ENCODE peak calls at places on chromosomes 3 and 15, in nine cellular contexts. One of them, this sample, is unnamed.

GRCh38 chr15:68997050-68997449 is 17.4 kb upstream of the NOX5 start:
- DNase-seq in IMR-90: no peak
- DNase-seq in right atrium auricular region: no peak
- DNase-seq in prostate gland: no peak
- DNase-seq in transverse colon: no peak
- DNase-seq in HCT116: no peak
- DNase-seq in GM12865: no peak
- DNase-seq in ascending aorta: no peak
- DNase-seq in astrocyte of the spinal cord: no peak
- DNase-seq in this sample: no peak

GRCh38 chr15:82315519-82316246 is 33.6 kb downstream of the GOLGA6L10 start:
- DNase-seq in ascending aorta: no peak
- DNase-seq in transverse colon: no peak
- DNase-seq in HCT116: no peak
- DNase-seq in astrocyte of the spinal cord: no peak
- DNase-seq in prostate gland: no peak
- DNase-seq in IMR-90: no peak
- DNase-seq in GM12865: no peak
- DNase-seq in right atrium auricular region: no peak
- DNase-seq in this sample: no peak

GRCh38 chr15:30885814-30886213 is 17.9 kb upstream of the FAN1 start:
- DNase-seq in HCT116: no peak
- DNase-seq in right atrium auricular region: no peak
- DNase-seq in GM12865: peak
- DNase-seq in ascending aorta: no peak
- DNase-seq in transverse colon: no peak
- DNase-seq in IMR-90: peak
- DNase-seq in prostate gland: no peak
- DNase-seq in astrocyte of the spinal cord: peak
- DNase-seq in this sample: peak

GRCh38 chr3:196189608-196190347 is 21.4 kb downstream of the ZDHHC19 start:
- DNase-seq in HCT116: no peak
- DNase-seq in GM12865: no peak
- DNase-seq in ascending aorta: no peak
- DNase-seq in astrocyte of the spinal cord: no peak
- DNase-seq in transverse colon: no peak
- DNase-seq in right atrium auricular region: no peak
- DNase-seq in IMR-90: no peak
- DNase-seq in prostate gland: no peak
- DNase-seq in this sample: no peak

GRCh38 chr3:188400494-188401243 is 246.7 kb downstream of the LPP start:
- DNase-seq in GM12865: peak
- DNase-seq in right atrium auricular region: no peak
- DNase-seq in transverse colon: no peak
- DNase-seq in HCT116: no peak
- DNase-seq in ascending aorta: no peak
- DNase-seq in prostate gland: no peak
- DNase-seq in astrocyte of the spinal cord: no peak
- DNase-seq in IMR-90: no peak
- DNase-seq in this sample: no peak

GRCh38 chr15:48494646-48495045 is 150.9 kb downstream of the FBN1 start:
- DNase-seq in HCT116: no peak
- DNase-seq in ascending aorta: no peak
- DNase-seq in prostate gland: no peak
- DNase-seq in transverse colon: no peak
- DNase-seq in right atrium auricular region: no peak
- DNase-seq in IMR-90: peak
- DNase-seq in astrocyte of the spinal cord: peak
- DNase-seq in GM12865: no peak
- DNase-seq in this sample: peak

GRCh38 chr15:42010434-42010833 is 10.4 kb downstream of the PLA2G4E start:
- DNase-seq in astrocyte of the spinal cord: no peak
- DNase-seq in transverse colon: no peak
- DNase-seq in prostate gland: no peak
- DNase-seq in right atrium auricular region: no peak
- DNase-seq in GM12865: peak
- DNase-seq in IMR-90: no peak
- DNase-seq in ascending aorta: no peak
- DNase-seq in HCT116: peak
- DNase-seq in this sample: no peak

GRCh38 chr3:101803152-101803782 is 24.3 kb downstream of the NXPE3 start:
- DNase-seq in astrocyte of the spinal cord: peak
- DNase-seq in transverse colon: peak
- DNase-seq in prostate gland: peak
- DNase-seq in HCT116: peak
- DNase-seq in right atrium auricular region: no peak
- DNase-seq in GM12865: peak
- DNase-seq in IMR-90: peak
- DNase-seq in ascending aorta: no peak
- DNase-seq in this sample: peak

GRCh38 chr3:110773413-110773954 is 298.1 kb upstream of the NECTIN3 start:
- DNase-seq in transverse colon: no peak
- DNase-seq in IMR-90: peak
- DNase-seq in right atrium auricular region: no peak
- DNase-seq in ascending aorta: no peak
- DNase-seq in astrocyte of the spinal cord: peak
- DNase-seq in GM12865: no peak
- DNase-seq in prostate gland: no peak
- DNase-seq in HCT116: peak
- DNase-seq in this sample: peak

GRCh38 chr3:97971679-97972567 is at the start of gene RIOX2:
- DNase-seq in GM12865: peak
- DNase-seq in transverse colon: peak
- DNase-seq in right atrium auricular region: peak
- DNase-seq in ascending aorta: peak
- DNase-seq in HCT116: peak
- DNase-seq in IMR-90: peak
- DNase-seq in astrocyte of the spinal cord: peak
- DNase-seq in prostate gland: peak
- DNase-seq in this sample: peak

GRCh38 chr15:92394327-92395175 is 870 bp downstream of the ST8SIA2 start:
- DNase-seq in prostate gland: no peak
- DNase-seq in astrocyte of the spinal cord: peak
- DNase-seq in right atrium auricular region: no peak
- DNase-seq in GM12865: no peak
- DNase-seq in transverse colon: no peak
- DNase-seq in IMR-90: no peak
- DNase-seq in ascending aorta: no peak
- DNase-seq in HCT116: no peak
- DNase-seq in this sample: no peak

GRCh38 chr15:38706956-38707355 is 142.3 kb upstream of the RASGRP1 start:
- DNase-seq in GM12865: no peak
- DNase-seq in right atrium auricular region: no peak
- DNase-seq in IMR-90: no peak
- DNase-seq in prostate gland: no peak
- DNase-seq in HCT116: no peak
- DNase-seq in ascending aorta: no peak
- DNase-seq in transverse colon: no peak
- DNase-seq in astrocyte of the spinal cord: no peak
- DNase-seq in this sample: no peak

GRCh38 chr15:22253676-22254408 is 173.5 kb downstream of the OR4M2 start:
- DNase-seq in HCT116: no peak
- DNase-seq in astrocyte of the spinal cord: no peak
- DNase-seq in ascending aorta: no peak
- DNase-seq in right atrium auricular region: no peak
- DNase-seq in IMR-90: no peak
- DNase-seq in transverse colon: no peak
- DNase-seq in GM12865: peak
- DNase-seq in prostate gland: no peak
- DNase-seq in this sample: no peak

GRCh38 chr3:43997788-43998373 is 243.8 kb upstream of the TOPAZ1 start:
- DNase-seq in GM12865: peak
- DNase-seq in astrocyte of the spinal cord: peak
- DNase-seq in ascending aorta: no peak
- DNase-seq in prostate gland: no peak
- DNase-seq in right atrium auricular region: no peak
- DNase-seq in transverse colon: no peak
- DNase-seq in IMR-90: no peak
- DNase-seq in HCT116: no peak
- DNase-seq in this sample: no peak

GRCh38 chr3:134333522-134334181 is 40.6 kb downstream of the AMOTL2 start:
- DNase-seq in HCT116: no peak
- DNase-seq in GM12865: no peak
- DNase-seq in right atrium auricular region: no peak
- DNase-seq in IMR-90: peak
- DNase-seq in ascending aorta: no peak
- DNase-seq in transverse colon: no peak
- DNase-seq in astrocyte of the spinal cord: peak
- DNase-seq in prostate gland: no peak
- DNase-seq in this sample: peak

DNA sequence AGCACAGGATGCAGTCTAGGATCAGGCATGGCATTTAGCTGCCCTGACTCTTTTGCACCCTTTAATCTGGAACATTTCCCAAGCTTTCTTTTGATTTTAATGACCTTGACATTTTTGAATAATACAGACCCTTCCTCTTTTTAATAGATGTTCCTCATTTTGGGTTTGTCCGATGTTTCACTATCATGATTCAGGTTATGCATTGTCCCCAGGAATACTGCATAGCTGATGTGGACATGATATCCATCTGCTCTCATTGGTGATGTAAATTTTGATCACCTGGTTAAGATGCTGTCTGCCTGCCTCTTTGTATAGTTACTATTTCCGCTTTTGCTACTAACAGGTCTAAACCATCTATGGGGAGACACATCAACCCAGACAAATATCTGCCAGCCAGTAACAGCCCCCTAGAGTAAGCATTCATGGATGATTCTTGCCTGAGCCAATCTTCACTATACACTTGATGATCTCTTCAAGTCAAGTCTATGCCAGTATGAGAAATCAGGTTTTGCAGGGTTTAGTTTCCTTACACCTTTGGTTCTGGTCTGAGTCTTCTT is 50.6 kb upstream of the ULK4 start:
- DNase-seq in HCT116: no peak
- DNase-seq in ascending aorta: no peak
- DNase-seq in GM12865: no peak
- DNase-seq in transverse colon: no peak
- DNase-seq in IMR-90: no peak
- DNase-seq in prostate gland: no peak
- DNase-seq in right atrium auricular region: no peak
- DNase-seq in astrocyte of the spinal cord: no peak
- DNase-seq in this sample: no peak
- TF ChIP-seq CTCF in HCT116: no peak
- TF ChIP-seq CTCF in ascending aorta: no peak
- TF ChIP-seq CTCF in GM12865: no peak
- TF ChIP-seq CTCF in transverse colon: no peak
- TF ChIP-seq CTCF in IMR-90: no peak
- TF ChIP-seq CTCF in prostate gland: no peak
- TF ChIP-seq CTCF in right atrium auricular region: no peak
- TF ChIP-seq CTCF in astrocyte of the spinal cord: no peak
- TF ChIP-seq CTCF in this sample: no peak

DNA sequence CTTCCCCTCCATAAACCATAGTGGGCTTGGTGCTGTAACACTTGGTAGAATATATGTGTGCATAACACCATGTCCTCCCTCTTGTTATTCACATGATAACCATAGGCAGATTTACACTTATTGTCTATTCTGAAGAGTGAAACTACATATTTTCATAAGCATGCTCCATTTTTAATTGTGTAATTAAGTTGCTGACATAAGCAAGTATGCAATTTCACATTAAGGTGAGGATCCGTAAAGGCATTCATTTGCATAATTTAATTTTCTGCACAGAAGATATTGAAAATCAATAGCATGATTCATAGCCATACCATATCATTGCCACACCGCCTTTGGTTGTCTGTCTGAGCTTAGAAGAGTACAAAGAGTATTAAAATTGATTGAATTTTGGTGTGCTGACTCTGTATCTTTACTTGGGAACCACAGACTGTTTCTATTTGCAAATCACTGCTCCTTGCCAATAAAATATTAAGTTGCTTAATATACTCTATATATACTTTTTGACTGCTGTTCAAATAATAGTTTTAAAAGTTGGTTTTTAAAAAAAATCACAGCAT is 182.4 kb downstream of the PTPRG start:
- DNase-seq in transverse colon: no peak
- DNase-seq in astrocyte of the spinal cord: no peak
- DNase-seq in HCT116: no peak
- DNase-seq in right atrium auricular region: no peak
- DNase-seq in prostate gland: no peak
- DNase-seq in GM12865: no peak
- DNase-seq in IMR-90: no peak
- DNase-seq in ascending aorta: no peak
- DNase-seq in this sample: no peak
- H3K4me3 ChIP-seq in transverse colon: no peak
- H3K4me3 ChIP-seq in astrocyte of the spinal cord: no peak
- H3K4me3 ChIP-seq in HCT116: no peak
- H3K4me3 ChIP-seq in right atrium auricular region: no peak
- H3K4me3 ChIP-seq in prostate gland: no peak
- H3K4me3 ChIP-seq in GM12865: no peak
- H3K4me3 ChIP-seq in IMR-90: no peak
- H3K4me3 ChIP-seq in ascending aorta: no peak
- H3K4me3 ChIP-seq in this sample: no peak

GRCh38 chr15:59185725-59186124 is 20.9 kb upstream of the LDHAL6B start:
- DNase-seq in IMR-90: no peak
- DNase-seq in HCT116: no peak
- DNase-seq in ascending aorta: no peak
- DNase-seq in prostate gland: no peak
- DNase-seq in right atrium auricular region: no peak
- DNase-seq in GM12865: no peak
- DNase-seq in transverse colon: no peak
- DNase-seq in astrocyte of the spinal cord: no peak
- DNase-seq in this sample: no peak
- TF ChIP-seq CTCF in IMR-90: peak
- TF ChIP-seq CTCF in HCT116: peak
- TF ChIP-seq CTCF in ascending aorta: no peak
- TF ChIP-seq CTCF in prostate gland: peak
- TF ChIP-seq CTCF in right atrium auricular region: no peak
- TF ChIP-seq CTCF in GM12865: no peak
- TF ChIP-seq CTCF in transverse colon: no peak
- TF ChIP-seq CTCF in astrocyte of the spinal cord: no peak
- TF ChIP-seq CTCF in this sample: no peak

DNA sequence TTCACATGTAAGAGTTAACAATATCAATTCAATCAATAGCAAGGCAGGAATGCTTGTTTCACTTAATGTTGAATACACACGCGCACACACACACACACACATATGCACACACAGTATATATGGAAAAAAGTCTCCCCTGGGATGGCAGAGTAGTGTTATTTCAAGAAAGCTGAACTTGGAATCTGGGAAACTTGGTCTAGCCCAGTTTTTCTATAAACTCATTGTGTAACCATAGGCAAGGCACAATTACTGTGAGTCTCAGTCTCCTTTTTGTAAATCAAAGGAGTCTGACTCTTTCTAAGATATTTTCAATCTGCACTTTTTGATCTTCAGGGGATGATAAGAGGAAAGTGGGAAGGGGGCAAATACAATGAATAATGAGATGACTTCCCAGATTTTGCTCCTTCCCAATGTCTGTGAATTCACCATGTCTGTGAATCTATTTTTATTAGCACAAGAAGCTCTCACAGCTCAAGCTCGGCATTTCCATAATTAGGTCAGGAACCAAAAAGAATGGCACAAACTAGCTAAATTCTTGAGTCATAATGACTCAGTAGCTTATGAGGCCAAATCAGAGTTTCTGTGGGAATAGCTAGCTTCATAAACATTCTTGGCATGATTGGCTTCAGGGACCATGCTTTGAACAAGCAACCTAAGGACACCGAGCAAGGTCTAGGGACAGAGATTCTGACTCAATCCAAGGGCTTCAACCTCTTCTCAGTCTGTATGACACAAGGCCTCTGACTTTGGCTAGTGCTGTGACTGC is 227.4 kb upstream of the DCBLD2 start:
- DNase-seq in GM12865: no peak
- DNase-seq in prostate gland: no peak
- DNase-seq in IMR-90: peak
- DNase-seq in transverse colon: no peak
- DNase-seq in astrocyte of the spinal cord: peak
- DNase-seq in right atrium auricular region: no peak
- DNase-seq in HCT116: peak
- DNase-seq in ascending aorta: no peak
- DNase-seq in this sample: peak
- H3K4me3 ChIP-seq in GM12865: no peak
- H3K4me3 ChIP-seq in prostate gland: no peak
- H3K4me3 ChIP-seq in IMR-90: no peak
- H3K4me3 ChIP-seq in transverse colon: no peak
- H3K4me3 ChIP-seq in astrocyte of the spinal cord: no peak
- H3K4me3 ChIP-seq in right atrium auricular region: no peak
- H3K4me3 ChIP-seq in HCT116: no peak
- H3K4me3 ChIP-seq in ascending aorta: no peak
- H3K4me3 ChIP-seq in this sample: no peak